ENCODE peak calls at places on chromosome 20, in ten cellular contexts. O is mesothelial cell of epicardium; A is AG09309; F is nephron progenitor cell; I is osteocyte; R is endodermal cell; H is IMR-90; Q is CD4-positive, alpha-beta T cell; L is B cell; D is fibroblast of lung. G is an unnamed sample.
A peak's percentile ranks its signal among the peaks of the same experiment; 100 is the strongest.

GRCh38 chr20:56422131-56422823 is 10.2 kb downstream of the CASS4 start:
- DNase-seq in O (no peak), A (peak; percentile 28), F (no peak), I (no peak), R (no peak), H (peak; percentile 88), Q (no peak), L (no peak), D (peak; percentile 91), G (peak; percentile 82)

GRCh38 chr20:44969320-44969879 is 3.1 kb downstream of the STK4 start:
- DNase-seq in O (no peak), A (no peak), F (no peak), I (no peak), R (no peak), H (no peak), Q (no peak), L (no peak), D (no peak), G (no peak)

GRCh38 chr20:38337561-38338140 is 8.6 kb upstream of the LBP start:
- DNase-seq in O (no peak), A (no peak), F (peak; percentile 53), I (no peak), R (peak; percentile 97), H (no peak), Q (no peak), L (no peak), D (no peak), G (peak; percentile 82)

GRCh38 chr20:59809630-59810375 is 123.6 kb downstream of the SYCP2 start:
- DNase-seq in O (peak; percentile 13), A (no peak), F (no peak), I (peak; percentile 66), R (no peak), H (no peak), Q (no peak), L (no peak), D (no peak), G (no peak)

GRCh38 chr20:47071646-47072185 is 177.1 kb downstream of the EYA2 start:
- DNase-seq in O (no peak), A (no peak), F (no peak), I (no peak), R (no peak), H (no peak), Q (no peak), L (no peak), D (no peak), G (no peak)

GRCh38 chr20:25061103-25061799 is 3.3 kb upstream of the ACSS1 start:
- DNase-seq in O (no peak), A (no peak), F (no peak), I (no peak), R (no peak), H (no peak), Q (no peak), L (no peak), D (no peak), G (no peak)

GRCh38 chr20:45469336-45470261 is at the start of gene WFDC2:
- DNase-seq in O (peak; percentile 53), A (no peak), F (peak; percentile 68), I (no peak), R (peak; percentile 92), H (no peak), Q (no peak), L (no peak), D (no peak), G (no peak)

GRCh38 chr20:48826883-48827771 is 672 bp downstream of the PREX1 start:
- DNase-seq in O (peak; percentile 57), A (no peak), F (peak; percentile 61), I (no peak), R (peak; percentile 78), H (no peak), Q (no peak), L (no peak), D (peak; percentile 39), G (no peak)

GRCh38 chr20:41119593-41120561 is 17.5 kb upstream of the PLCG1 start:
- DNase-seq in O (no peak), A (no peak), F (no peak), I (no peak), R (no peak), H (no peak), Q (no peak), L (no peak), D (no peak), G (no peak)

GRCh38 chr20:45813489-45813888 is 1.0 kb downstream of the UBE2C start:
- DNase-seq in O (no peak), A (no peak), F (no peak), I (no peak), R (no peak), H (no peak), Q (no peak), L (no peak), D (no peak), G (no peak)

GRCh38 chr20:38168791-38169589 is 3.9 kb upstream of the TGM2 start:
- DNase-seq in O (no peak), A (no peak), F (no peak), I (no peak), R (no peak), H (no peak), Q (no peak), L (no peak), D (no peak), G (no peak)

DNA sequence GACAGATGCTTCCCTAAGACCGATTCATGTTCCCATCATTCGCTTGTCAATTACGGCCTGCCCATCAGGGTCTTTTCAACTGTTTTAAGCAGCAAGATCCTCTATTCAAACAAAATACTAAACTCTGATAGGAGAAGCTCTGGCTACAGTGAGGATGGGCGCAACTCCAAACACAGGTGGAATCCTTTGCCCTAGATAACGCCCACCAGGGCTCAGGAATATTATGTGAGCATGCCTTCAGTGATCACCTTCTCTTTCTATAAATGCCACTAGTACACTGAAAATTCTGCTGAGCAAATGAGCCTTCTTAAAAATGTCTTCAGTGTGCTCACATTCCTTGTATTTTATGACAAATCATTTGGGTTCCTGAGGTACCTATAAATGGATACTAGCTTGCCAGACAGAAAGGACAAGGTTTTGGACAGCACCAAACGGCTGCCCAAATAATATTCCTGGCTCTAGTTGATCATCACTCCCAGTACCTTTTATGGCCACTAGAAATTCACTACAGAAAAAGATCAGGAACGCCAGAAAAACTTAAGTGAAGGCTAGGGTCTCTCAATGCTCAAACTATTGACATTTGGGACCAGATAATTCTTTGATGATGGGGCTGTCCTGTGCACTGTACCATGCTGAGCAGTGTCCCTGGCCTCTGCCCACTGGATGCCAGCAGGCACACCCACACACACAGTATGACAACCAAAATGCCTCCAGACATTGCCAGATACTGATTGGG is 13.1 kb downstream of the ZNF217 start:
- DNase-seq in O (peak; percentile 6), A (no peak), F (no peak), I (peak; percentile 27), R (no peak), H (no peak), Q (no peak), L (no peak), D (no peak), G (no peak)
- TF ChIP-seq CTCF in O (peak; percentile 59), A (no peak), F (no peak), I (peak; percentile 10), R (peak; percentile 49), H (peak; percentile 16), Q (no peak), L (no peak), D (no peak), G (no peak)

GRCh38 chr20:23201658-23202057 is 115.5 kb upstream of the CD93 start:
- DNase-seq in O (no peak), A (no peak), F (no peak), I (no peak), R (no peak), H (no peak), Q (no peak), L (no peak), D (no peak), G (no peak)

GRCh38 chr20:23199356-23199755 is 113.2 kb upstream of the CD93 start:
- DNase-seq in O (no peak), A (no peak), F (no peak), I (no peak), R (no peak), H (no peak), Q (no peak), L (no peak), D (no peak), G (no peak)

GRCh38 chr20:23200413-23200812 is 114.3 kb upstream of the CD93 start:
- DNase-seq in O (no peak), A (no peak), F (no peak), I (no peak), R (no peak), H (no peak), Q (no peak), L (no peak), D (no peak), G (no peak)

GRCh38 chr20:23198815-23199214 is 112.7 kb upstream of the CD93 start:
- DNase-seq in O (no peak), A (no peak), F (no peak), I (no peak), R (no peak), H (no peak), Q (no peak), L (no peak), D (no peak), G (no peak)

GRCh38 chr20:23200914-23201313 is 114.8 kb upstream of the CD93 start:
- DNase-seq in O (peak; percentile 49), A (no peak), F (peak; percentile 35), I (no peak), R (peak; percentile 92), H (peak; percentile 8), Q (no peak), L (no peak), D (peak; percentile 17), G (peak; percentile 62)
- TF ChIP-seq CTCF in O (peak; percentile 51), A (peak; percentile 41), F (peak; percentile 31), I (peak; percentile 42), R (peak; percentile 87), H (peak; percentile 32), Q (no peak), L (no peak), D (no peak), G (peak; percentile 80)

DNA sequence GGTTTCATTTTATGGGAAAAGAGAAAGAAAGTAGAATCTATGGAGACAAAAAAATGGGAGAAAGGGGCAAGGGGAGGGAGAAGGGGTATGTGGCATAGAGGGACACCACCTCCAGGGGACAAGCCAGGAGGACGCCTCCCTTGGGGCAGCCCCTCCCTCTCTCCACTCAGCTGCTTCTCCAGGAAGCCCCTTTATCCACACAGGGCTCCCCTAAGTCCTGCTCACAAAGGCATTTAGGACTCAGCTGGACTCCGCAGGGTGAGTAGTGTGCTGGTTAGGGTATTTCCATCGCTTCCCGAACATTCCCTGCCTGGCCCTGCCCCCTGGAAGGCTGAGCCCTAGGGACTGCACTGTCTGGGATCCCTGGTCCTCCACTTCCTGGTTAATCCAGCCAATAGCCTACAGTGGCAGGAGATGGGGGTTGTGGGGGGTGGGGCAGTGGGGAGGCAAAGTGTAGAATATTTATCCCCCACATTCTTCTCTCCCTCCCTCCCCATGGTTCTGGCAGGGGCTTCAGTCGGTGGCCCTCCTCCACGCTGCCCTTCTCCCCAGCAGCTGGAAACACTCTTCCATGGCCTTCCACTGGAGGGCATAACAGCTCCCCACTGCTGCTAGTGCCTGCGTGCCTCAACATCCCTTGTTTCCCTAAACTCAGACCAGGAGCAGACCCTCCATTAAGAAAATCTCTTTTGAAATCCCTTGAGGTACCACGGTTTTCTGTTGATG is 84.8 kb downstream of the SNX5 start:
- DNase-seq in O (no peak), A (no peak), F (no peak), I (no peak), R (no peak), H (no peak), Q (no peak), L (no peak), D (no peak), G (no peak)
- TF ChIP-seq CTCF in O (no peak), A (no peak), F (no peak), I (no peak), R (peak; percentile 50), H (no peak), Q (no peak), L (no peak), D (no peak), G (no peak)

GRCh38 chr20:50056951-50057403 is 56.0 kb downstream of the UBE2V1 start:
- DNase-seq in O (no peak), A (no peak), F (no peak), I (no peak), R (peak; percentile 49), H (no peak), Q (no peak), L (no peak), D (no peak), G (no peak)
- TF ChIP-seq CTCF in O (no peak), A (no peak), F (no peak), I (no peak), R (no peak), H (no peak), Q (no peak), L (no peak), D (no peak), G (no peak)